ENCODE peak calls at places on chromosomes 7 and 10, in five cellular contexts. V, P, G, I and F are unnamed samples.

GRCh38 chr7:99244942-99245341 is 27.7 kb upstream of the MYH16 start:
- DNase-seq in V (no peak), I (no peak), P (no peak), G (peak), F (no peak)

GRCh38 chr7:98091061-98091460 is 15.6 kb upstream of the LMTK2 start:
- DNase-seq in I (no peak), G (peak), P (no peak), V (no peak), F (no peak)

GRCh38 chr7:127066974-127067373 is 185.8 kb downstream of the GRM8 start:
- DNase-seq in G (no peak), V (no peak), I (no peak), P (no peak), F (peak)

GRCh38 chr10:28929942-28930341 is 252.6 kb downstream of the BAMBI start:
- DNase-seq in I (no peak), V (no peak), G (no peak), P (no peak), F (no peak)

GRCh38 chr10:124709862-124710261 is 34.3 kb downstream of the FAM53B start:
- DNase-seq in G (no peak), I (peak), V (no peak), P (peak), F (no peak)

GRCh38 chr10:6877351-6878066 is 297.4 kb upstream of the PRKCQ start:
- DNase-seq in I (no peak), V (no peak), P (no peak), G (no peak), F (no peak)

GRCh38 chr7:15764010-15764409 is 77.5 kb upstream of the MEOX2 start:
- DNase-seq in I (no peak), G (no peak), P (no peak), V (no peak), F (no peak)

GRCh38 chr7:47254081-47255006 is 327.6 kb downstream of the TNS3 start:
- DNase-seq in G (peak), I (peak), P (peak), V (peak), F (peak)

GRCh38 chr7:154252046-154252445 is 199.8 kb downstream of the DPP6 start:
- DNase-seq in G (no peak), I (no peak), V (no peak), P (no peak), F (no peak)

GRCh38 chr10:122658356-122659049 is 41.1 kb downstream of the C10orf120 start:
- DNase-seq in G (no peak), I (no peak), V (no peak), P (peak), F (no peak)

GRCh38 chr7:4882742-4883351 is 669 bp downstream of the RADIL start:
- DNase-seq in P (no peak), V (no peak), I (no peak), G (peak), F (no peak)

GRCh38 chr7:90900640-90901353 is 304.7 kb downstream of the CDK14 start:
- DNase-seq in P (no peak), V (no peak), I (no peak), G (no peak), F (no peak)

GRCh38 chr7:3585826-3586225 is 284.8 kb downstream of the SDK1 start:
- DNase-seq in I (no peak), P (no peak), V (no peak), G (no peak), F (no peak)

GRCh38 chr7:8109196-8110022 is 140.8 kb downstream of the GLCCI1 start:
- DNase-seq in I (no peak), G (peak), P (no peak), V (no peak), F (no peak)

GRCh38 chr7:115585015-115585655 is 445.4 kb downstream of the TFEC start:
- DNase-seq in I (no peak), V (no peak), G (peak), P (no peak), F (no peak)

GRCh38 chr7:104061652-104062051 is 72.2 kb upstream of the RELN start:
- DNase-seq in P (no peak), I (no peak), V (no peak), G (no peak), F (no peak)

GRCh38 chr7:93551063-93551895 is 23.2 kb downstream of the CALCR start:
- DNase-seq in I (no peak), P (no peak), V (no peak), G (peak), F (peak)

GRCh38 chr7:35729966-35730345 is 35.0 kb upstream of the HERPUD2 start:
- DNase-seq in P (no peak), V (no peak), G (no peak), I (no peak), F (peak)

GRCh38 chr7:106542550-106543220 is 118.3 kb downstream of the CCDC71L start:
- DNase-seq in P (peak), G (peak), V (peak), I (no peak), F (peak)

GRCh38 chr10:119665901-119666708 is 14.9 kb downstream of the BAG3 start:
- DNase-seq in I (no peak), P (no peak), V (no peak), G (no peak), F (no peak)

GRCh38 chr7:75623390-75624133 is 115.2 kb downstream of the HIP1 start:
- DNase-seq in G (no peak), I (no peak), P (no peak), V (no peak), F (no peak)

GRCh38 chr10:68876246-68876918 is 24.7 kb upstream of the DDX50 start:
- DNase-seq in I (no peak), P (peak), G (no peak), V (no peak), F (no peak)

GRCh38 chr10:79266543-79267312 is 80.5 kb upstream of the PPIF start:
- DNase-seq in V (peak), G (peak), P (peak), I (peak), F (peak)

GRCh38 chr7:1229956-1230355 is 2.7 kb upstream of the UNCX start:
- DNase-seq in P (no peak), V (no peak), G (no peak), I (no peak), F (no peak)

GRCh38 chr7:36208997-36209813 is 56.2 kb downstream of the EEPD1 start:
- DNase-seq in P (no peak), G (peak), V (no peak), I (no peak), F (no peak)

GRCh38 chr10:98365698-98366530 is 49.1 kb downstream of the PYROXD2 start:
- DNase-seq in G (no peak), I (no peak), V (no peak), P (no peak), F (no peak)

GRCh38 chr7:20503278-20503677 is 112.2 kb upstream of the ABCB5 start:
- DNase-seq in V (no peak), G (no peak), P (no peak), I (no peak), F (no peak)

GRCh38 chr7:138076196-138076595 is at the start of gene AKR1D1:
- DNase-seq in V (no peak), I (no peak), P (no peak), G (no peak), F (no peak)

GRCh38 chr10:86372119-86372784 is 5.7 kb upstream of the GRID1 start:
- DNase-seq in G (no peak), P (peak), I (no peak), V (peak), F (no peak)

GRCh38 chr10:69800109-69800508 is 1.6 kb upstream of the COL13A1 start:
- DNase-seq in G (peak), V (peak), P (peak), I (no peak), F (peak)

GRCh38 chr10:101073631-101074030 is 11.8 kb downstream of the KAZALD1 start:
- DNase-seq in I (no peak), P (no peak), G (no peak), V (no peak), F (no peak)
- TF ChIP-seq CTCF in I (no peak), P (no peak), G (no peak), V (no peak), F (no peak)

GRCh38 chr7:78139335-78139734 is 340.8 kb downstream of the PHTF2 start:
- DNase-seq in G (no peak), V (peak), P (no peak), I (no peak), F (no peak)

GRCh38 chr7:78134748-78135147 is 336.2 kb downstream of the PHTF2 start:
- DNase-seq in V (no peak), G (no peak), I (no peak), P (no peak), F (no peak)

GRCh38 chr7:78129865-78130264 is 331.3 kb downstream of the PHTF2 start:
- DNase-seq in G (no peak), P (no peak), I (no peak), V (no peak), F (no peak)

GRCh38 chr7:78130443-78131200 is 332.0 kb downstream of the PHTF2 start:
- DNase-seq in I (no peak), G (no peak), V (no peak), P (no peak), F (no peak)

GRCh38 chr7:78134256-78134655 is 335.7 kb downstream of the PHTF2 start:
- DNase-seq in P (no peak), V (peak), I (no peak), G (peak), F (peak)
- TF ChIP-seq CTCF in P (peak), V (peak), I (peak), G (peak), F (peak)

GRCh38 chr10:5282137-5282536 is 82.6 kb upstream of the UCN3 start:
- DNase-seq in I (no peak), V (no peak), G (no peak), P (no peak), F (no peak)

GRCh38 chr10:5284311-5285057 is 80.3 kb upstream of the UCN3 start:
- DNase-seq in P (no peak), I (no peak), G (peak), V (no peak), F (peak)

GRCh38 chr10:5281355-5281754 is 83.4 kb upstream of the UCN3 start:
- DNase-seq in P (no peak), I (no peak), G (no peak), V (no peak), F (no peak)

GRCh38 chr10:5285186-5285585 is 79.6 kb upstream of the UCN3 start:
- DNase-seq in P (no peak), G (no peak), V (no peak), I (no peak), F (no peak)

DNA sequence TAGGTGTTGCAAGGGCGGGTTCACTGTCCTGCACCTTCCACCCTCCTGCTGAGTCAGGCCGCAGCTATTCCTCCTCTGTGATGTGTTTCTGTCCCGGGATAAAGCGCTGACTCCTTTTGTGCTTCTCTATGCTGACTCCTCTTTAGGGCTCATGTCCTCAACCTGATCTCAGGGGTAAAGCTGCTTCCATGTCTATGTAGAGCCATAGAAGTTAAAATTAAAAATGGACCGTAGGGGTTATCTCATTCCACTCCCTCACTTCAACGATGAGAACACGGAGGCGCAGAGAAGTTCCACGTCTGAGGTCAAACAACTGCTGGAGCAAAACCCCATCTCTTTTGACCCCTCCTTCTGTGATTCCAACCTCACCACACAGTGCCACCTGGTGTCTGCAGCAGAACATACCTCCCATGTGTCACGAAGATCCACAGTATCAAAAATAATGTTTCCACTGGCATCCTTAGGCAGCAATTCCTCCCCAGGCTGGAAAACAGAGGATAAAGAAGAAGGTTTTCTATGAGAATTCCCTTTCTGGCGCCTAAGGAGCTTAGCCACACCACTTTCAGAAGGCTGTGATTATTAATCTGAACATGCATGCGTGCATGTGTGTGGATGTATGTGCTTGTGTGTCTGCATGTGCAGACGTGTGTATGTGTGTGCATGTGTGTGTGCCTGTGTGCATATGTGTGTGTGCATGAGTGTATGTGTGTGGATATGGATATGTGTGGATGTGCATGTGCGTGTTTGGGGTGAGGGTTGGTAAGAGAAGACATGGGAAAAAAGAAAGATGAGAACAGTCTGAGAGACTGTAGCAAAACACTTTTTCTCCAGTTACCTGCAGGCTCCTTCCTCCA is 81.2 kb upstream of the UCN3 start:
- DNase-seq in I (peak), G (peak), V (peak), P (peak), F (peak)
- TF ChIP-seq CTCF in I (peak), G (peak), V (peak), P (peak), F (peak)

GRCh38 chr10:45075821-45076220 is 75.1 kb downstream of the ZNF22 start:
- DNase-seq in P (no peak), I (no peak), V (no peak), G (no peak), F (no peak)

GRCh38 chr10:45082176-45082575 is 81.5 kb downstream of the ZNF22 start:
- DNase-seq in V (no peak), P (no peak), I (no peak), G (no peak), F (no peak)

GRCh38 chr10:45076847-45077246 is 76.1 kb downstream of the ZNF22 start:
- DNase-seq in G (no peak), P (no peak), I (no peak), V (no peak), F (no peak)

DNA sequence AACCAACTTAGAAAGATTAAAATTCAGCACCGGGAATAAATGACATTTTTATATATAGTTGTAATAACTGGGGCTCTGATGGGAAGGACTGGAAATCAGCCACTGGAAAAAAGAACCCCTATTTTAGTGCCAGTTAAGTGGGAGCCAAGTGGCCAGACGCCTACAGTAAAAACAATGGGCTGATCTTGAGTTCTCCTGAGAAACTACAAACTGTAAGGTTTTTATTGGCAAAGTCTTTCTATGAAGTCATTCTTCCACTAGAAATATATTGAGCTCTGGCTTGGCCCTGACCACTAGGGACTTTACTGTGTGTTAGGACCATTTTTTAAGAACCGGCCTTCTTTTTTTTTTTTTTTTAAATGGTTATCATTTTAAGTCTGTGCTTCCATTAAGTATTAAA is 79.6 kb downstream of the ZNF22 start:
- DNase-seq in I (no peak), P (no peak), G (no peak), V (no peak), F (no peak)
- TF ChIP-seq CTCF in I (peak), P (no peak), G (no peak), V (no peak), F (no peak)

DNA sequence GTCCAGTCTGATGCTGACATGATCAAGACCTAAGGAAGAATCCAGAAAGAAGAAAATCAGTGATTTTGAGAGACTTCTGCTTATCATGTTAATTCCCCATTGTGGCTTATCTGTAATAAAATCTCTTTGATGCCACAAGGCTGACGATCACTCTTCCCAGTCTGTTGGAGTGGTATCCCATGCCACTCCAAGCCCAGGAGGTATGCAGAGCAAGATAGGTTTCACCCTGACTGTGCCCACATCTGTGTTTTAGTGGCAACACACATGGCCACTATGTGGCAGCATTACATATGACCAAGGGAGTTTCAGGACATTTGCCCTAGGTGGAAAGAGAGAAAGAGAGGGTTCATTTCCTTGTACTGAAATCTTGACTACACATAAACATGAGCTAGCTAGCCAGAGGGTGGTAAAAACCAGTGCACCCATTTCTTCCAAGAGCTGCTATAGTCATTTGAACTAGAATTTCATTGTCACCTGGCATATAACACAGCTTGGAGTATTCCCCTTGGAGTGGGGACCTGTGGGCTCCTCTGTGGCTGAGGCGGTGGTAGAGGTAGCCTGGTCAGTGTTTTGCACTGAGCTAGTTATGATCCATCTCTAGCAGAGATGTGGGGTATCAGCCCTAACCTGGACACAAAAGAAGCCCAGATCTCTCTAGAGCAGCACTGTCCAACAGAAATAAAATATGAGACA is 20.8 kb downstream of the LAMB4 start:
- DNase-seq in I (no peak), P (peak), V (no peak), G (peak), F (peak)
- TF ChIP-seq CTCF in I (peak), P (peak), V (peak), G (peak), F (peak)